ENCODE peak calls at places on chromosomes 5 and 9, in six cellular contexts. One of them, this sample, is unnamed.

GRCh38 chr9:37514999-37515398 is 29.3 kb downstream of the POLR1E start:
- DNase-seq in lung: no peak
- DNase-seq in testis: no peak
- DNase-seq in AG04449: no peak
- DNase-seq in fibroblast of lung: no peak
- DNase-seq in prostate gland: no peak
- DNase-seq in this sample: no peak

GRCh38 chr5:129857124-129857523 is 47.1 kb upstream of the CHSY3 start:
- DNase-seq in fibroblast of lung: no peak
- DNase-seq in lung: no peak
- DNase-seq in AG04449: no peak
- DNase-seq in prostate gland: no peak
- DNase-seq in testis: no peak
- DNase-seq in this sample: no peak

GRCh38 chr5:41843456-41844112 is 26.6 kb downstream of the OXCT1 start:
- DNase-seq in lung: no peak
- DNase-seq in fibroblast of lung: peak
- DNase-seq in testis: peak
- DNase-seq in prostate gland: peak
- DNase-seq in AG04449: peak
- DNase-seq in this sample: peak

GRCh38 chr9:128636024-128636390 is 20.6 kb downstream of the DYNC2I2 start:
- DNase-seq in AG04449: no peak
- DNase-seq in fibroblast of lung: no peak
- DNase-seq in prostate gland: peak
- DNase-seq in lung: peak
- DNase-seq in testis: peak
- DNase-seq in this sample: peak

GRCh38 chr5:171323007-171323406 is 14.0 kb downstream of the TLX3 start:
- DNase-seq in AG04449: no peak
- DNase-seq in testis: no peak
- DNase-seq in lung: no peak
- DNase-seq in prostate gland: no peak
- DNase-seq in fibroblast of lung: no peak
- DNase-seq in this sample: no peak

GRCh38 chr5:115806986-115807653 is 9.3 kb downstream of the CDO1 start:
- DNase-seq in prostate gland: no peak
- DNase-seq in testis: no peak
- DNase-seq in AG04449: no peak
- DNase-seq in lung: no peak
- DNase-seq in fibroblast of lung: no peak
- DNase-seq in this sample: no peak

GRCh38 chr5:32322882-32323281 is 10.1 kb upstream of the MTMR12 start:
- DNase-seq in fibroblast of lung: no peak
- DNase-seq in prostate gland: no peak
- DNase-seq in AG04449: no peak
- DNase-seq in lung: no peak
- DNase-seq in testis: no peak
- DNase-seq in this sample: no peak

GRCh38 chr5:78320461-78320860 is 26.0 kb upstream of the AP3B1 start:
- DNase-seq in testis: peak
- DNase-seq in lung: no peak
- DNase-seq in AG04449: peak
- DNase-seq in fibroblast of lung: peak
- DNase-seq in prostate gland: no peak
- DNase-seq in this sample: peak

GRCh38 chr5:69308046-69308553 is 24.5 kb downstream of the CCDC125 start:
- DNase-seq in testis: no peak
- DNase-seq in prostate gland: no peak
- DNase-seq in lung: no peak
- DNase-seq in fibroblast of lung: peak
- DNase-seq in AG04449: no peak
- DNase-seq in this sample: no peak

GRCh38 chr5:69074664-69075521 is 18.9 kb upstream of the SLC30A5 start:
- DNase-seq in prostate gland: no peak
- DNase-seq in lung: no peak
- DNase-seq in testis: no peak
- DNase-seq in fibroblast of lung: no peak
- DNase-seq in AG04449: no peak
- DNase-seq in this sample: no peak

GRCh38 chr5:133565993-133566392 is 46.3 kb downstream of the FSTL4 start:
- DNase-seq in testis: peak
- DNase-seq in prostate gland: no peak
- DNase-seq in AG04449: no peak
- DNase-seq in fibroblast of lung: peak
- DNase-seq in lung: no peak
- DNase-seq in this sample: peak

GRCh38 chr5:81006231-81006630 is 46.1 kb downstream of the RASGRF2 start:
- DNase-seq in testis: no peak
- DNase-seq in AG04449: no peak
- DNase-seq in fibroblast of lung: no peak
- DNase-seq in lung: no peak
- DNase-seq in prostate gland: no peak
- DNase-seq in this sample: no peak

GRCh38 chr9:35490155-35490909 is 421 bp downstream of the RUSC2 start:
- DNase-seq in prostate gland: peak
- DNase-seq in fibroblast of lung: no peak
- DNase-seq in testis: peak
- DNase-seq in AG04449: no peak
- DNase-seq in lung: peak
- DNase-seq in this sample: no peak

GRCh38 chr9:32378993-32379729 is 5.3 kb upstream of the ACO1 start:
- DNase-seq in AG04449: no peak
- DNase-seq in lung: peak
- DNase-seq in fibroblast of lung: peak
- DNase-seq in prostate gland: peak
- DNase-seq in testis: peak
- DNase-seq in this sample: peak

GRCh38 chr5:147393866-147394265 is 116.0 kb downstream of the DPYSL3 start:
- DNase-seq in lung: no peak
- DNase-seq in testis: no peak
- DNase-seq in AG04449: no peak
- DNase-seq in fibroblast of lung: no peak
- DNase-seq in prostate gland: no peak
- DNase-seq in this sample: no peak

GRCh38 chr5:13816126-13816525 is 128.4 kb downstream of the DNAH5 start:
- DNase-seq in testis: no peak
- DNase-seq in prostate gland: no peak
- DNase-seq in AG04449: no peak
- DNase-seq in fibroblast of lung: no peak
- DNase-seq in lung: no peak
- DNase-seq in this sample: no peak

GRCh38 chr5:31413030-31413812 is 118.7 kb downstream of the DROSHA start:
- DNase-seq in prostate gland: no peak
- DNase-seq in testis: no peak
- DNase-seq in fibroblast of lung: no peak
- DNase-seq in lung: no peak
- DNase-seq in AG04449: no peak
- DNase-seq in this sample: no peak

GRCh38 chr5:152113401-152113800 is 188.8 kb upstream of the GLRA1 start:
- DNase-seq in AG04449: no peak
- DNase-seq in prostate gland: no peak
- DNase-seq in lung: no peak
- DNase-seq in fibroblast of lung: peak
- DNase-seq in testis: no peak
- DNase-seq in this sample: no peak

GRCh38 chr9:35267716-35268115 is 105.9 kb downstream of the UNC13B start:
- DNase-seq in testis: no peak
- DNase-seq in fibroblast of lung: peak
- DNase-seq in lung: no peak
- DNase-seq in AG04449: no peak
- DNase-seq in prostate gland: peak
- DNase-seq in this sample: no peak

GRCh38 chr9:36895744-36896260 is 138.3 kb downstream of the PAX5 start:
- DNase-seq in testis: no peak
- DNase-seq in fibroblast of lung: no peak
- DNase-seq in AG04449: no peak
- DNase-seq in prostate gland: no peak
- DNase-seq in lung: no peak
- DNase-seq in this sample: no peak

GRCh38 chr5:145510324-145510723 is 324.8 kb downstream of the PRELID2 start:
- DNase-seq in prostate gland: no peak
- DNase-seq in AG04449: no peak
- DNase-seq in testis: no peak
- DNase-seq in lung: no peak
- DNase-seq in fibroblast of lung: peak
- DNase-seq in this sample: no peak
- H3K4me3 ChIP-seq in prostate gland: no peak
- H3K4me3 ChIP-seq in AG04449: no peak
- H3K4me3 ChIP-seq in testis: no peak
- H3K4me3 ChIP-seq in lung: no peak
- H3K4me3 ChIP-seq in fibroblast of lung: no peak
- H3K4me3 ChIP-seq in this sample: no peak

DNA sequence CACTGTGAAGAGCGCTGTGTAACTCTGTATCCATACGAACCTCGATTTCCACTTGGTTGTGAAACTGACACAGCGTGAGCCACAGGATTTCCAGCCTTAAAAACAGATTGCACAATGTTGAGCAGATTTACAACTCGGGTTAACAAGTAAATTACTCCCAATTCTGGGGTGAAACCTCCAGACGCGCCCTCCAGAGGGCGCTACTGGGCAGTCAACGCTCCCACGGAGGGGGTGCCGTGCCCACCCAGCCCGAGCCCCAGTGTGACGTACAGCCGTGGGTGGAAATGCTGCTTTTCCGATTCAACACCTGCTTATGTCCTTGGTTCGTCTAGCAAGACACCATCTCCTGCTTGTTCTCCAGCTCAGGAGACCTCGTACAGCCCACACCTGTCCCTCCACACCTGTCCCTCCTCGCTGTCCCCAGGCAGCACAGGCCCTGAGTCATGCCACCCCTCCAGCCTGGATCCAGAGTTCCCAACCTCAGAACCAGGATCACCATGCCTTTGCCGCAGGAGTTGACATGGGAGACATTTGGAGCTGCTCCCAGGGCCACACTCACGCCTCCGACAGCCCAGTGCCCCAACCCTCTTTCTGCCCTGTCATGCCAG is 34.4 kb upstream of the SLC6A3 start:
- DNase-seq in lung: no peak
- DNase-seq in testis: peak
- DNase-seq in AG04449: peak
- DNase-seq in prostate gland: no peak
- DNase-seq in fibroblast of lung: no peak
- DNase-seq in this sample: no peak
- TF ChIP-seq CTCF in lung: peak
- TF ChIP-seq CTCF in testis: peak
- TF ChIP-seq CTCF in AG04449: peak
- TF ChIP-seq CTCF in prostate gland: peak
- TF ChIP-seq CTCF in fibroblast of lung: peak
- TF ChIP-seq CTCF in this sample: peak

GRCh38 chr5:139646912-139647391 is 1.2 kb upstream of the CXXC5 start:
- DNase-seq in prostate gland: no peak
- DNase-seq in lung: no peak
- DNase-seq in AG04449: no peak
- DNase-seq in fibroblast of lung: no peak
- DNase-seq in testis: no peak
- DNase-seq in this sample: no peak

GRCh38 chr5:139646111-139646510 is 2.0 kb upstream of the CXXC5 start:
- DNase-seq in lung: no peak
- DNase-seq in AG04449: no peak
- DNase-seq in testis: no peak
- DNase-seq in prostate gland: no peak
- DNase-seq in fibroblast of lung: no peak
- DNase-seq in this sample: no peak

GRCh38 chr5:139649082-139649991 is 1.2 kb downstream of the CXXC5 start:
- DNase-seq in prostate gland: no peak
- DNase-seq in AG04449: no peak
- DNase-seq in lung: no peak
- DNase-seq in testis: no peak
- DNase-seq in fibroblast of lung: no peak
- DNase-seq in this sample: no peak

GRCh38 chr5:139648205-139649081 is at the start of gene CXXC5:
- DNase-seq in testis: peak
- DNase-seq in prostate gland: peak
- DNase-seq in lung: peak
- DNase-seq in AG04449: no peak
- DNase-seq in fibroblast of lung: peak
- DNase-seq in this sample: peak

DNA sequence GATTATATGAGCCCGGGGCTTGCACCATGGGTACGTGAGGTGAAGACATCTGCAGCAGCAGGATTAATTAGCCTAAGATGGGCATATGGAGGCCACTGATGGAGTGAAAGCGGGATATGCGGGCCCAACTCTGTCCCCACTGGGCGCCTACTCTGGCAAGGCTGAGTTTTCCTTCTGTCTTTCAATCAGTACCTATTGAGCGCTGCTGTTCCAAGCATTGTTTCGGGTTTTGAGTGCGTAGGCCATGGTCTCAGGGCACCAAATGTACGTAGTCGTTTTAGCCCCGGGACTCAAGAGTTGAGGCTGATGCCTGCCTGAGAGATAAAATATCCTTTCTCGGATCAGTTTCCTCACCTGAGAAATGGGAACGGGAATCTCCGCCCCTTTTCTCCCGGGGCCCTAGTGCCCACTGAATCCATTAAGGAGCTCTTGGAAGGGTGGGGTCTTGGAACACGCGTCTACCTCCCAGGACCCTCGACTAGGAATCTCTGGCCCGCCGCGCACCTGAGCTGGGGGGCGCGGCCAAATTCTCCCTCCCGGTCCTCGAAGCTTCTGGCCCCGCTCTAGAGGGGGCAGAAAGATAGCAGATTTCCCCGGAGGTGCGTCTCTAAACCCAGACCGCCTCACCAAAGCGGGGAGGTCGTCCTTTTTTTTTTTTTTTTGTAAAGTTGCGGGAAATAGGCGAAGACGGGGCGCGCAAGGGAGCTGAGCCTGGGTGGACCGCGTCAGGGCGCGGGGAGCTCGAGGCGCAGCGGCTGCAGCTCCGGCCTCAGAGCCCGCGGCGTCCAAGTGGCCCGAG is 544 bp upstream of the CXXC5 start:
- DNase-seq in fibroblast of lung: no peak
- DNase-seq in testis: no peak
- DNase-seq in lung: no peak
- DNase-seq in AG04449: no peak
- DNase-seq in prostate gland: no peak
- DNase-seq in this sample: no peak
- H3K4me3 ChIP-seq in fibroblast of lung: peak
- H3K4me3 ChIP-seq in testis: peak
- H3K4me3 ChIP-seq in lung: no peak
- H3K4me3 ChIP-seq in AG04449: peak
- H3K4me3 ChIP-seq in prostate gland: peak
- H3K4me3 ChIP-seq in this sample: peak

DNA sequence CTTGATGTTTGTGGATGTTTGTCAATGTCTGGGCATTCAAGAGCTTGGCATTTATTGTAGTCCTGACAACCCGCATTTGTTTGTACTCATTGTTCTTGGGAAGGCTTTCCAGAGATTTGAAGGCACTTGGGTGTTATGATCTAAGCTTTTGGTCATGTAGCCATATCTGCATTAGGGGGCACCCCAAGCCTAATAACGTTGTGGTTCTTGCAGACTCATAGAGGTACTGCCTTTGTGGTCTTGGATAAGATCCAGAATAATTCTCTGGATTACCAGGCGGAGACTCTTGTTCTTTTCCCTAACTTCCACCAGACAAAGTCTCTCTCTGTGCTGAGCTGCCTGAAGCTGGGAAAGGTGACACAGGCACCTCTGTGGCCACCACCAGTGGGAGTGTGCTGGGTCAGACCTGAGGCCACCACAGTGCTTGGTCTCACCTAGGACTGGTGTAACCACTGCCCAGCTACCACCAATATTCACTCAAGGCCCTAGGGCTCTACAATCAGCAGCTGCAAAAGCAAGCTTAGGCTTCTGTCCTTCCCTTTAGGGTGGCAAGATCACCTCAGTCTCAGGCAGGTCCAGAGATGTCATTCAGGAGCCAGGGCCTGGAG is 144.4 kb upstream of the TAS2R1 start:
- DNase-seq in lung: no peak
- DNase-seq in AG04449: no peak
- DNase-seq in prostate gland: no peak
- DNase-seq in fibroblast of lung: peak
- DNase-seq in testis: no peak
- DNase-seq in this sample: no peak
- TF ChIP-seq CTCF in lung: no peak
- TF ChIP-seq CTCF in AG04449: peak
- TF ChIP-seq CTCF in prostate gland: no peak
- TF ChIP-seq CTCF in fibroblast of lung: peak
- TF ChIP-seq CTCF in testis: no peak
- TF ChIP-seq CTCF in this sample: peak

This sample was measured in LNCaP clone FGC.